ENCODE peak calls at places on chromosomes 13 and 19, in ten cellular contexts. T, M, Y, B, L, V, Z, U, W and S are unnamed samples.

GRCh38 chr19:19552811-19553210 is 14.7 kb downstream of the CILP2 start:
- DNase-seq in T (no peak), M (no peak), Y (no peak), B (no peak), L (no peak), V (no peak), Z (peak), U (no peak), W (no peak), S (no peak)

GRCh38 chr13:63307239-63307638 is 1891.6 kb upstream of the PCDH20 start:
- DNase-seq in T (no peak), M (no peak), Y (peak), B (no peak), L (no peak), V (no peak), Z (no peak), U (no peak), W (no peak), S (no peak)

GRCh38 chr19:36771275-36772231 is 1.1 kb downstream of the ZNF850 start:
- DNase-seq in T (peak), M (peak), Y (peak), B (peak), L (peak), V (peak), Z (peak), U (peak), W (peak), S (no peak)

GRCh38 chr19:14441041-14441938 is 8.2 kb downstream of the PKN1 start:
- DNase-seq in T (no peak), M (no peak), Y (no peak), B (no peak), L (no peak), V (no peak), Z (no peak), U (no peak), W (no peak), S (no peak)

GRCh38 chr19:1247747-1248453 is 483 bp upstream of the MIDN start:
- DNase-seq in T (peak), M (peak), Y (peak), B (no peak), L (peak), V (no peak), Z (no peak), U (no peak), W (peak), S (no peak)

GRCh38 chr13:99496322-99497142 is 4.7 kb upstream of the TM9SF2 start:
- DNase-seq in T (peak), M (peak), Y (peak), B (no peak), L (peak), V (no peak), Z (no peak), U (no peak), W (peak), S (no peak)

GRCh38 chr19:3249408-3249807 is 24.9 kb downstream of the CELF5 start:
- DNase-seq in T (no peak), M (no peak), Y (no peak), B (no peak), L (no peak), V (no peak), Z (no peak), U (no peak), W (peak), S (no peak)

GRCh38 chr19:14440049-14440448 is 6.9 kb downstream of the PKN1 start:
- DNase-seq in T (peak), M (peak), Y (peak), B (no peak), L (no peak), V (no peak), Z (no peak), U (no peak), W (no peak), S (no peak)

GRCh38 chr19:2650515-2650914 is 52.0 kb downstream of the GNG7 start:
- DNase-seq in T (no peak), M (no peak), Y (no peak), B (no peak), L (no peak), V (no peak), Z (no peak), U (no peak), W (no peak), S (no peak)

GRCh38 chr13:45833663-45834062 is 17.9 kb downstream of the SIAH3 start:
- DNase-seq in T (no peak), M (no peak), Y (peak), B (no peak), L (peak), V (peak), Z (no peak), U (no peak), W (peak), S (no peak)

GRCh38 chr13:89352384-89352783 is 1681.2 kb downstream of the SLITRK5 start:
- DNase-seq in T (no peak), M (no peak), Y (no peak), B (no peak), L (no peak), V (no peak), Z (no peak), U (no peak), W (no peak), S (no peak)

GRCh38 chr19:45558399-45558878 is 26.2 kb downstream of the OPA3 start:
- DNase-seq in T (peak), M (peak), Y (peak), B (no peak), L (peak), V (no peak), Z (peak), U (no peak), W (no peak), S (no peak)

GRCh38 chr13:65889368-65889767 is 1340.8 kb downstream of the PCDH9 start:
- DNase-seq in T (no peak), M (no peak), Y (no peak), B (no peak), L (peak), V (no peak), Z (no peak), U (no peak), W (no peak), S (no peak)

GRCh38 chr13:51959773-51960172 is 51.5 kb downstream of the ATP7B start:
- DNase-seq in T (no peak), M (peak), Y (no peak), B (no peak), L (no peak), V (no peak), Z (no peak), U (no peak), W (no peak), S (no peak)

GRCh38 chr13:66501187-66501586 is 728.9 kb downstream of the PCDH9 start:
- DNase-seq in T (no peak), M (no peak), Y (no peak), B (no peak), L (peak), V (no peak), Z (no peak), U (no peak), W (no peak), S (no peak)

GRCh38 chr13:43365042-43365344 is 341.6 kb downstream of the DNAJC15 start:
- DNase-seq in T (no peak), M (no peak), Y (no peak), B (no peak), L (no peak), V (no peak), Z (no peak), U (no peak), W (no peak), S (no peak)

GRCh38 chr13:41244555-41244954 is 18.8 kb downstream of the MTRF1 start:
- DNase-seq in T (no peak), M (no peak), Y (no peak), B (no peak), L (peak), V (no peak), Z (no peak), U (no peak), W (no peak), S (no peak)

GRCh38 chr19:16801599-16801998 is 27.6 kb upstream of the SIN3B start:
- DNase-seq in T (no peak), M (no peak), Y (no peak), B (no peak), L (peak), V (no peak), Z (no peak), U (no peak), W (peak), S (no peak)

GRCh38 chr13:19984430-19985218 is 26.1 kb downstream of the ZMYM2 start:
- DNase-seq in T (no peak), M (no peak), Y (no peak), B (no peak), L (peak), V (peak), Z (no peak), U (peak), W (no peak), S (no peak)

GRCh38 chr19:32624410-32624809 is 43.4 kb downstream of the PDCD5 start:
- DNase-seq in T (no peak), M (no peak), Y (no peak), B (no peak), L (no peak), V (no peak), Z (no peak), U (no peak), W (no peak), S (no peak)

GRCh38 chr13:43884221-43884620 is 4.5 kb downstream of the LACC1 start:
- DNase-seq in T (no peak), M (no peak), Y (no peak), B (no peak), L (no peak), V (no peak), Z (no peak), U (no peak), W (no peak), S (no peak)

GRCh38 chr13:30926781-30927180 is 5.7 kb upstream of the TEX26 start:
- DNase-seq in T (no peak), M (no peak), Y (no peak), B (no peak), L (no peak), V (no peak), Z (no peak), U (no peak), W (no peak), S (no peak)

GRCh38 chr19:36041831-36042230 is 9.2 kb upstream of the CLIP3 start:
- DNase-seq in T (no peak), M (no peak), Y (no peak), B (no peak), L (peak), V (peak), Z (no peak), U (peak), W (peak), S (no peak)

GRCh38 chr19:17967258-17968051 is 548 bp downstream of the KCNN1 start:
- DNase-seq in T (no peak), M (no peak), Y (no peak), B (no peak), L (no peak), V (no peak), Z (no peak), U (no peak), W (no peak), S (no peak)

GRCh38 chr13:74026753-74027152 is 107.5 kb downstream of the KLF12 start:
- DNase-seq in T (no peak), M (peak), Y (no peak), B (no peak), L (peak), V (peak), Z (no peak), U (no peak), W (no peak), S (no peak)

GRCh38 chr13:91247768-91248167 is 99.7 kb upstream of the MIR17HG start:
- DNase-seq in T (no peak), M (no peak), Y (no peak), B (no peak), L (no peak), V (no peak), Z (no peak), U (no peak), W (no peak), S (no peak)
- TF ChIP-seq CTCF in T (no peak), M (no peak), Y (no peak), B (no peak), L (peak), V (peak), Z (peak), U (no peak), W (peak), S (peak)

DNA sequence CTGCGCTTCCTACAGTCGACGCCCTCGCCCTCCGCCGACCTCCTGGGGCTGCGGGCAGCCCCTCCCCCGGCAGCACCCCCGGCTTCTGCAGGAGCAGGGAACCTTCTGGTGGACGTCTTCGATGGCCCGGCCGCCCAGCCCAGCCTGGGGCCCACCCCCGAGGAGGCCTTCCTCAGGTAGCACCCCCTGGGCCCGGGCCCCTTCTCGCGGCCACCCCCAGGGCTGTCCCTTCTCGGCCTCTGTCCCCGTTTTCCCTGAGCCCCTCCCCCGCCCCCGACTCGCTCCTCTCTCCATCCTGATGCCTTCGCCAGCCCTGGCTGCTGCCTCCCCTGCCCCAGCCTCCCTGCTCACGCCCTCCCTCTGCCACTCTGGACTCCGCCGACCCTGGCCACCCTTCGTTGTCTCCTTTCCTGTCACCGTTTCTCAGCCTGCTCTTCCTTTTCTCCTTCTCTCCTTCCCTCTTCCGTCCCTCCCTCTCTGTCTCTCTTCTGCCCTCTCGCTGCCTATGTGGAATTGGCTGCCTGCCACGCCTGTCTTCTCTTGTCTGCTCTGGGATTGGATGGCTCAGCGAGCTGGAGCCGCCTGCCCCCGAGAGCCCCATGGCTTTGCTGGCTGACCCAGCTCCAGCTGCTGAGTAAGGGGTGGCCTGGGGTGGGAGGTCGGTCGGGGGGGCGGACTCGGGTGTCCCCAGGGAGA is 11.0 kb downstream of the FUZ start:
- DNase-seq in T (peak), M (peak), Y (peak), B (peak), L (peak), V (peak), Z (peak), U (peak), W (no peak), S (no peak)
- TF ChIP-seq CTCF in T (no peak), M (no peak), Y (no peak), B (no peak), L (peak), V (peak), Z (no peak), U (peak), W (no peak), S (peak)

GRCh38 chr13:111068009-111068350 is 47.1 kb upstream of the ARHGEF7 start:
- DNase-seq in T (no peak), M (no peak), Y (no peak), B (no peak), L (no peak), V (no peak), Z (no peak), U (no peak), W (no peak), S (no peak)
- TF ChIP-seq CTCF in T (no peak), M (no peak), Y (no peak), B (no peak), L (no peak), V (no peak), Z (peak), U (no peak), W (peak), S (peak)

DNA sequence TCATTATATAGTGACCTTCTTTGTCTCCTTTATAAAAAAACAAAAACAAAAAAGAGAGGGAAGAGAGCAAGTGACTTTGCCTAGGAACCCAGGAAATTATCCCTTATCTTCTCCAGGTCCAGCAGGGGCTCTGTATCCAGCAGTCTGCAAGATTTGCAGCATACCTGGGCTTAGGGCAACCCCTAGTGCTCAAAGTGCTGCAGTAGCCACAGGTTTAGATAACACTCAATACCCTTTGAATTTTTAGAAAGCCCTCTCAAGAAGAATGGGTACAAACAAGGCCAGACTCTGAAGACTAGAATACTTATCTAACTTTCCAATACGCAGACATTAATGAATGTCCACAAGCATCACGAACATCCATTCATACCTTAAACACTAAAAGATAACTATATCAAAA is 43.2 kb downstream of the CCNA1 start:
- DNase-seq in T (no peak), M (no peak), Y (no peak), B (no peak), L (no peak), V (peak), Z (no peak), U (no peak), W (peak), S (no peak)
- TF ChIP-seq CTCF in T (no peak), M (no peak), Y (no peak), B (no peak), L (peak), V (no peak), Z (no peak), U (no peak), W (peak), S (no peak)

GRCh38 chr19:23052349-23052748 is 49.4 kb upstream of the ZNF728 start:
- DNase-seq in T (no peak), M (no peak), Y (no peak), B (no peak), L (no peak), V (no peak), Z (no peak), U (no peak), W (no peak), S (no peak)

GRCh38 chr19:23054456-23054855 is 51.5 kb upstream of the ZNF728 start:
- DNase-seq in T (no peak), M (no peak), Y (no peak), B (no peak), L (no peak), V (no peak), Z (no peak), U (no peak), W (no peak), S (no peak)

GRCh38 chr19:23055501-23055900 is 52.5 kb upstream of the ZNF728 start:
- DNase-seq in T (no peak), M (no peak), Y (no peak), B (no peak), L (no peak), V (no peak), Z (no peak), U (no peak), W (no peak), S (no peak)

GRCh38 chr19:23056516-23056915 is 53.5 kb upstream of the ZNF728 start:
- DNase-seq in T (no peak), M (no peak), Y (no peak), B (no peak), L (no peak), V (no peak), Z (no peak), U (no peak), W (no peak), S (no peak)

DNA sequence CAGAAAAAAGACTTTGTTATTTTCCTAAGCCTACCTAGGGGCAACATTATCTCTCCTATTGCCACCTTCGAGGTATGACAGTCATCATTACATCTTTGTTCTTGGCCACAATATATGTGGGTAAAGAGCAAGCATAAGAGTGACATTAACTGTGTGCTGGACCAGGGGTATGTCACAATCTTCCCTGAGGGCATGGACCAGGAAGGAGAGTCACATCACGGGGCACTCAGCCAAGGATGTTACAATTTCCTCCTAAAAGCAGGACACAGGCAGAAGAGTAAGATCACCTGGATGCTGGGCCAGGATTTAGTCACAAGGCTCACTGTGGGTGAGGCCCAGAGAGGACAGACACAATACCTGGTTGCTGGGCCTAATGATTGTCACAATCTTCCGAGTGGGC is 53.0 kb upstream of the ZNF728 start:
- DNase-seq in T (no peak), M (no peak), Y (no peak), B (no peak), L (no peak), V (no peak), Z (no peak), U (no peak), W (no peak), S (no peak)
- TF ChIP-seq CTCF in T (no peak), M (no peak), Y (no peak), B (no peak), L (no peak), V (no peak), Z (no peak), U (no peak), W (no peak), S (no peak)

GRCh38 chr13:21933001-21933400 is 262.1 kb downstream of the FGF9 start:
- DNase-seq in T (no peak), M (peak), Y (no peak), B (no peak), L (no peak), V (no peak), Z (no peak), U (no peak), W (no peak), S (no peak)

GRCh38 chr13:21934309-21934708 is 263.4 kb downstream of the FGF9 start:
- DNase-seq in T (no peak), M (no peak), Y (no peak), B (no peak), L (no peak), V (no peak), Z (no peak), U (no peak), W (no peak), S (no peak)

DNA sequence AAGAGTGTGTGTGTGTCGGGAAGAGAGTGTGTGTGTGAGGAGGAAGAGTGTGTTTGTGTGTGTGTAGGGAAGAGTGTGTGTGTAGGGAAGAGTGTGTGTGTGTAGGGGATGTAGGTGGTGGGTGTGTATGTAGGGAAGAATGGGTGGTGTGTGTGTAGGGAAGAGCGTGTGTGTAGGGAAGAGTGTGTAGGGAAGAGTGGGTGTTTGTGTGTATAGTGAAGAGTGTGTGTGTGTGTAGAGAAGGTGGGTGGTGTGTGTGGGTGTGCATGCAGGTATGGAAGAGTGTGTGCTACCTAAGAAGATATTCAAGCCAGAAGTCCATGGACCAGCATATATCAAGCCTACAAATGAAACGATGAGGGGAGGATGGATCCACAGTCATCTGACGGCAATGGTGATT is 265.8 kb downstream of the FGF9 start:
- DNase-seq in T (no peak), M (no peak), Y (no peak), B (no peak), L (no peak), V (no peak), Z (no peak), U (no peak), W (no peak), S (no peak)
- TF ChIP-seq CTCF in T (no peak), M (no peak), Y (no peak), B (no peak), L (no peak), V (no peak), Z (no peak), U (no peak), W (no peak), S (no peak)

GRCh38 chr19:4402171-4403004 is at the start of gene CHAF1A:
- DNase-seq in T (peak), M (peak), Y (peak), B (peak), L (peak), V (peak), Z (peak), U (peak), W (peak), S (peak)
- TF ChIP-seq CTCF in T (peak), M (no peak), Y (no peak), B (no peak), L (no peak), V (no peak), Z (no peak), U (no peak), W (no peak), S (no peak)